ENCODE peak calls at places on chromosome 14, in seven cellular contexts. O, R, P, V, M, G and Q are unnamed samples.

GRCh38 chr14:85731198-85731597 is 201.3 kb downstream of the FLRT2 start:
- DNase-seq in G (peak), V (no peak), R (no peak), P (no peak), O (no peak), M (peak), Q (no peak)

GRCh38 chr14:92718659-92719058 is 29.8 kb downstream of the LGMN start:
- DNase-seq in V (no peak), P (no peak), R (no peak), O (no peak), M (no peak), G (peak), Q (no peak)

GRCh38 chr14:76936483-76936882 is 92.0 kb downstream of the IRF2BPL start:
- DNase-seq in M (peak), O (no peak), P (no peak), G (peak), V (no peak), R (no peak), Q (no peak)

GRCh38 chr14:105187935-105188524 is 6.9 kb upstream of the NUDT14 start:
- DNase-seq in P (no peak), M (no peak), O (peak), V (peak), R (no peak), G (no peak), Q (no peak)

GRCh38 chr14:98234208-98234607 is 1037.8 kb downstream of the BCL11B start:
- DNase-seq in P (no peak), R (no peak), V (no peak), G (no peak), M (no peak), O (no peak), Q (no peak)

GRCh38 chr14:23863836-23864235 is 89.7 kb upstream of the DHRS4 start:
- DNase-seq in P (no peak), V (no peak), M (no peak), O (no peak), R (no peak), G (no peak), Q (no peak)

GRCh38 chr14:22556990-22557623 is 31.9 kb downstream of the DAD1 start:
- DNase-seq in O (peak), V (peak), M (peak), P (peak), G (peak), R (peak), Q (no peak)

GRCh38 chr14:82811246-82811645 is 1277.6 kb upstream of the SEL1L start:
- DNase-seq in R (no peak), M (no peak), V (no peak), P (no peak), O (no peak), G (no peak), Q (no peak)

GRCh38 chr14:86933460-86933859 is 1059.5 kb downstream of the GALC start:
- DNase-seq in R (no peak), P (no peak), O (no peak), V (no peak), M (no peak), G (no peak), Q (no peak)

GRCh38 chr14:94795372-94795771 is 25.5 kb upstream of the GSC start:
- DNase-seq in V (no peak), G (no peak), O (no peak), M (no peak), R (no peak), P (no peak), Q (no peak)

GRCh38 chr14:92635896-92636295 is 112.5 kb downstream of the LGMN start:
- DNase-seq in M (no peak), V (no peak), G (no peak), P (no peak), R (no peak), O (no peak), Q (no peak)

GRCh38 chr14:90629471-90629870 is 186.8 kb downstream of the TTC7B start:
- DNase-seq in V (peak), G (no peak), O (peak), P (no peak), M (no peak), R (no peak), Q (no peak)

GRCh38 chr14:67680121-67680602 is 5.7 kb upstream of the VTI1B start:
- DNase-seq in M (no peak), P (peak), G (peak), O (no peak), R (no peak), V (no peak), Q (peak)

GRCh38 chr14:92427096-92427495 is 86.5 kb upstream of the RIN3 start:
- DNase-seq in M (no peak), V (no peak), R (no peak), G (no peak), P (no peak), O (no peak), Q (no peak)

GRCh38 chr14:34596891-34597290 is 33.1 kb downstream of the SNX6 start:
- DNase-seq in R (no peak), M (no peak), O (no peak), P (no peak), V (peak), G (no peak), Q (no peak)

GRCh38 chr14:41739203-41739602 is 132.5 kb downstream of the LRFN5 start:
- DNase-seq in R (no peak), M (no peak), V (no peak), P (no peak), O (no peak), G (no peak), Q (no peak)

GRCh38 chr14:53655080-53655785 is 301.4 kb downstream of the BMP4 start:
- DNase-seq in P (peak), R (no peak), O (no peak), V (no peak), G (no peak), M (no peak), Q (no peak)

GRCh38 chr14:58464652-58465051 is 37.1 kb downstream of the KIAA0586 start:
- DNase-seq in R (no peak), P (no peak), V (no peak), G (no peak), O (no peak), M (no peak), Q (no peak)

GRCh38 chr14:93049867-93050331 is 65.8 kb downstream of the ITPK1 start:
- DNase-seq in P (no peak), O (no peak), R (no peak), M (no peak), G (no peak), V (peak), Q (no peak)

GRCh38 chr14:92922883-92923743 is at the start of gene CHGA:
- DNase-seq in P (peak), V (peak), R (no peak), O (peak), G (peak), M (peak), Q (no peak)

GRCh38 chr14:86604546-86604945 is 1074.6 kb downstream of the FLRT2 start:
- DNase-seq in G (peak), P (no peak), O (no peak), M (no peak), R (no peak), V (no peak), Q (no peak)

DNA sequence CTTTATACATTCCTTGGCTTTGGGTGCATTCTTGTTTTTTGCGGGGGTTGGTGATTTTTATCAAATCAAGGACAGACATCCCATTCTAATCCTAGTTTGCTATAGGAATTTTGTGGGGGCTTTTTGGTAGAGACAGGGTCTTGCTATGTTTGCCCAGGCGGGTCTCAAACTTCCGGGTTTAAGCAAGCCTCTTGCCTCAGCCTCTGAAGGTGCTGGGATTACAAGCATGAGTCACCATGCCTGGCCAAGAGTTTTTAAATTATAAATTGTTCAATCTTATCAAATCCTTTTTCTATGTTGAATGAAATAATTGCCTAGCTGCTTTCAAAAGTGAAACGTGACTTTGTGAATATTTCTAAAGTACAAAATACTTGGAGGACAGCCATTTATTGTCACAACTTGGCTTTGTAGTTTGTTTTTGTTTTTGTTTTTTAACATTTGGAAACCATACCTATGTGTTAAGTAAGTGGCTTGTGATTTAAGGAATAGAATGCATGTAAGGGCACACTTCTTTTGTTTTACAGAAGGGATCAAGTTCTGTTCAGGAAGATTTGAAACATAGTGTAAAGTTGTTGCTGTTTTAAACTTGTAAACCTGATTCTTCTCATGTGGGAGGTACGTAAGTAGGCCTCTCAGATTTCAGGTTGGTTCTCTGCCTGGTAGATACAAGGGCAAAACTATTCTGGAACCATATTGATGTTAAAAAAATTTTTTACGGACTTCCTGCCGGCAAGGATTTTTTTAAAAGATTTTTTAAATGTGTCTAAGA is 13.4 kb downstream of the MARK3 start:
- DNase-seq in R (no peak), V (no peak), P (no peak), O (no peak), M (no peak), G (peak), Q (no peak)
- TF ChIP-seq CTCF in R (no peak), V (no peak), P (no peak), O (no peak), M (no peak), G (no peak), Q (no peak)

GRCh38 chr14:52061380-52061779 is 7.5 kb downstream of the NID2 start:
- DNase-seq in V (no peak), M (no peak), R (no peak), O (no peak), P (no peak), G (no peak), Q (no peak)
- H3K4me3 ChIP-seq in V (no peak), M (no peak), R (no peak), O (no peak), P (no peak), G (no peak), Q (no peak)

GRCh38 chr14:50364792-50365191 is 31.9 kb downstream of the CDKL1 start:
- DNase-seq in O (no peak), V (no peak), G (no peak), R (no peak), P (no peak), M (no peak), Q (no peak)
- TF ChIP-seq CTCF in O (no peak), V (no peak), G (no peak), R (no peak), P (no peak), M (no peak), Q (no peak)

DNA sequence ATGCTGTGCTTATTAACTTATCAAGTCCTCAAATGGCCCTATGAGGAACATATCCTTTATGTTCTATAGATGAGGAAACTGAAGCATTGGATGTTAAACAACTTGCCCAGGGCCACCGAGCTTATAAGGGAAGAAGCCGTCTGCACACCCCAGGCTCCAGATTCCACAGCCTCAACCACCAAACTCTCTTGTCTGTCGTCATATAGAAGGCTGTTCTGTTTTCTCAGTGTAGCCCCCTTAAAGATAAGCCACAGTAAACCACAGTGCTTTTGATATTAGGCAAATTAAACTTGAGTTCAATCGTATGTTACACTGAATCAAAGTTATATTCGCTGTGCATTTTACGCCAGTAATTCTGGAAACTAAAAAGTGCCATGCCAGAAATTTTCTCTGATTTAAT is 116.7 kb downstream of the PRKCH start:
- DNase-seq in M (no peak), G (no peak), P (no peak), O (no peak), V (no peak), R (no peak), Q (no peak)
- H3K4me3 ChIP-seq in M (no peak), G (no peak), P (no peak), O (no peak), V (no peak), R (no peak), Q (no peak)

DNA sequence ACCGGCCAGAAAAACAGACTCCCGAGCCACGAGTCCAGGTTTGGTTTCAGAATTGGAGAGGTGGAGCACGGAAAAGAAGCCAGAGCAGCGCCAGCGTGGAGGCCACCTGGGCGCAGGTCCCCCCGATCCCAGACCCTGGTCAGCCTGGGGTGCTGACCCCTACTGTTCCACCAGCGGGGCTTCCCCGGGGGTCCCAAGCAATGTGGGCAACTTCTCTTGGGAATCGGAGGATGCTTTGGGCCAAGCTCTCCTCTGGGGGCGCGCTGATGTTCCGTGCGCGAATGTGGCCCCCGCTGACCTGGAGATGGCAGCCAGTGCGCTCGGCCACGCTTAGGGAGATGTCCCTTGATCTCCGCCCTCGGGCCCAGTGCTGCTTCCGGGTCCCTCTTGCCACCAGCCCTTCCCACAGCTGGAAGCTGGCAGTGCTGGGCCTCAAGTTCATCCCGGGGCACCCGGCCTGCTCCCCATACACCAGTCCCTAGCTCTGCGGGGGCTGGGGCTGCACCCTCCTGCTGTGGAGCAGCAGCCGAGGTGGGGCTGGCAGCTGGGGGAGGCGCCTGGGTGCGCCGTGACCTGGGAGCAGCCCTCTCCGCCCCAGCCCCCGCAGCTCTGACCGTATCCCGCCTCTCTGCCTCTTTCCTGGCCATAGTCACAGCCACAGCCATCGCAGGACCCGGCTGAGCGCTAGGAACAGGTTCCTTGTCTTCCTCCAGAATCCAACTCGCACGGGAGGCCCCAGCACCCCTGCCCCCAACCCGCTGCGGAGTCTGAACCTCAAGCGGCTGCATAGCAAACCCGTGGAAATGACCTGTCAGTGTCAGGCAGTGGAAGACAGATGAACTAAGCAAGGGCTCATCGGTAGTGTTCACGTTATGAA is 91.2 kb downstream of the RCOR1 start:
- DNase-seq in G (no peak), R (no peak), M (no peak), P (no peak), V (peak), O (no peak), Q (no peak)
- TF ChIP-seq CTCF in G (no peak), R (no peak), M (no peak), P (no peak), V (no peak), O (no peak), Q (no peak)